ENCODE peak calls at places on chromosome 21, in six cellular contexts. Y is MCF 10A, G is BE2C, D is ACHN, I is T follicular helper cell, Q is hypothalamus. K is an unnamed sample.

GRCh38 chr21:43903451-43904091 is 38.5 kb downstream of the AGPAT3 start:
- DNase-seq in Y (no peak), G (no peak), D (no peak), I (no peak), Q (no peak), K (no peak)

GRCh38 chr21:42039911-42040351 is 29.8 kb upstream of the ZBTB21 start:
- DNase-seq in Y (peak; percentile 30), G (no peak), D (no peak), I (no peak), Q (no peak), K (no peak)

GRCh38 chr21:42319851-42320602 is 4.8 kb upstream of the TFF3 start:
- DNase-seq in Y (no peak), G (no peak), D (no peak), I (no peak), Q (no peak), K (no peak)

GRCh38 chr21:25343774-25344545 is 263.3 kb downstream of the MRPL39 start:
- DNase-seq in Y (no peak), G (no peak), D (no peak), I (no peak), Q (no peak), K (peak; percentile 4)

GRCh38 chr21:46555678-46556077 is 49.2 kb downstream of the S100B start:
- DNase-seq in Y (no peak), G (no peak), D (no peak), I (no peak), Q (no peak), K (no peak)

GRCh38 chr21:20249401-20249800 is 748.8 kb upstream of the NCAM2 start:
- DNase-seq in Y (no peak), G (no peak), D (no peak), I (no peak), Q (no peak), K (no peak)

GRCh38 chr21:40186036-40186435 is 318.8 kb downstream of the PCP4 start:
- DNase-seq in Y (no peak), G (no peak), D (no peak), I (no peak), Q (no peak), K (no peak)

GRCh38 chr21:33265664-33266049 is 510 bp upstream of the IL10RB start:
- DNase-seq in Y (no peak), G (no peak), D (no peak), I (no peak), Q (no peak), K (no peak)

GRCh38 chr21:44496196-44496899 is 41.0 kb downstream of the LRRC3 start:
- DNase-seq in Y (no peak), G (no peak), D (no peak), I (no peak), Q (no peak), K (no peak)

GRCh38 chr21:36743008-36743407 is 44.1 kb downstream of the SIM2 start:
- DNase-seq in Y (no peak), G (no peak), D (no peak), I (no peak), Q (no peak), K (no peak)

GRCh38 chr21:42452401-42453018 is 43.5 kb downstream of the RSPH1 start:
- DNase-seq in Y (no peak), G (no peak), D (no peak), I (no peak), Q (no peak), K (no peak)

GRCh38 chr21:38869946-38870345 is 64.2 kb downstream of the ETS2 start:
- DNase-seq in Y (no peak), G (no peak), D (no peak), I (no peak), Q (no peak), K (peak; percentile 4)

GRCh38 chr21:17386498-17386897 is 126.3 kb upstream of the CXADR start:
- DNase-seq in Y (no peak), G (no peak), D (no peak), I (no peak), Q (no peak), K (no peak)

GRCh38 chr21:35153671-35154070 is 104.6 kb upstream of the RUNX1 start:
- DNase-seq in Y (no peak), G (no peak), D (no peak), I (no peak), Q (no peak), K (no peak)

GRCh38 chr21:33751120-33751519 is 108.8 kb downstream of the ITSN1 start:
- DNase-seq in Y (no peak), G (no peak), D (no peak), I (no peak), Q (no peak), K (no peak)

K was measured in SK-MEL-5.